ENCODE peak calls at places on chromosomes 1 and 21, in ten cellular contexts. L, C, A, P, X, Y, Q, K, R and G are unnamed samples.

GRCh38 chr1:209815495-209815894 is 9.6 kb upstream of the IRF6 start:
- DNase-seq in L (no peak), C (no peak), A (no peak), P (no peak), X (no peak), Y (no peak), Q (no peak), K (no peak), R (no peak), G (no peak)

GRCh38 chr1:172637522-172637921 is 21.4 kb upstream of the FASLG start:
- DNase-seq in L (no peak), C (no peak), A (peak), P (no peak), X (no peak), Y (no peak), Q (peak), K (no peak), R (peak), G (no peak)

GRCh38 chr1:205147191-205147590 is 25.4 kb upstream of the RBBP5 start:
- DNase-seq in L (no peak), C (peak), A (peak), P (no peak), X (no peak), Y (no peak), Q (peak), K (no peak), R (peak), G (no peak)

GRCh38 chr1:55531644-55532043 is 316.5 kb upstream of the USP24 start:
- DNase-seq in L (no peak), C (no peak), A (no peak), P (no peak), X (no peak), Y (no peak), Q (no peak), K (no peak), R (peak), G (no peak)

GRCh38 chr1:209742409-209743144 is 13.3 kb upstream of the TRAF3IP3 start:
- DNase-seq in L (no peak), C (no peak), A (peak), P (no peak), X (no peak), Y (no peak), Q (no peak), K (no peak), R (peak), G (no peak)

GRCh38 chr1:46041974-46042373 is 90.5 kb downstream of the PIK3R3 start:
- DNase-seq in L (no peak), C (no peak), A (peak), P (no peak), X (no peak), Y (no peak), Q (no peak), K (no peak), R (no peak), G (no peak)

GRCh38 chr1:15966081-15966955 is 9.6 kb downstream of the ZBTB17 start:
- DNase-seq in L (peak), C (no peak), A (no peak), P (peak), X (no peak), Y (no peak), Q (no peak), K (no peak), R (peak), G (peak)

GRCh38 chr1:207565546-207566468 is 69.8 kb downstream of the CR1 start:
- DNase-seq in L (no peak), C (peak), A (no peak), P (no peak), X (no peak), Y (no peak), Q (peak), K (peak), R (peak), G (no peak)

GRCh38 chr1:2411801-2412394 is 466 bp downstream of the PEX10 start:
- DNase-seq in L (no peak), C (peak), A (no peak), P (no peak), X (no peak), Y (no peak), Q (no peak), K (peak), R (no peak), G (no peak)

GRCh38 chr1:242754926-242755325 is 230.4 kb upstream of the PLD5 start:
- DNase-seq in L (no peak), C (no peak), A (no peak), P (no peak), X (no peak), Y (no peak), Q (no peak), K (no peak), R (no peak), G (no peak)

GRCh38 chr1:10280442-10281350 is 70.3 kb downstream of the KIF1B start:
- DNase-seq in L (no peak), C (no peak), A (peak), P (no peak), X (no peak), Y (no peak), Q (no peak), K (no peak), R (peak), G (no peak)

GRCh38 chr21:37146320-37147225 is 73.5 kb downstream of the TTC3 start:
- DNase-seq in L (no peak), C (no peak), A (no peak), P (no peak), X (no peak), Y (no peak), Q (no peak), K (no peak), R (peak), G (no peak)

GRCh38 chr1:182672487-182672836 is 11.9 kb downstream of the RGS8 start:
- DNase-seq in L (no peak), C (no peak), A (no peak), P (no peak), X (no peak), Y (no peak), Q (no peak), K (no peak), R (no peak), G (no peak)

GRCh38 chr1:47198214-47198613 is 8.4 kb upstream of the PDZK1IP1 start:
- DNase-seq in L (no peak), C (no peak), A (no peak), P (no peak), X (no peak), Y (no peak), Q (no peak), K (no peak), R (no peak), G (no peak)

GRCh38 chr1:154423303-154423987 is 18.3 kb downstream of the IL6R start:
- DNase-seq in L (no peak), C (no peak), A (peak), P (no peak), X (no peak), Y (no peak), Q (no peak), K (no peak), R (peak), G (no peak)

GRCh38 chr1:160646711-160647328 is at the start of gene SLAMF1:
- DNase-seq in L (no peak), C (no peak), A (no peak), P (no peak), X (no peak), Y (no peak), Q (no peak), K (no peak), R (no peak), G (no peak)

GRCh38 chr1:234863596-234863995 is 253.6 kb upstream of the IRF2BP2 start:
- DNase-seq in L (no peak), C (no peak), A (peak), P (no peak), X (no peak), Y (no peak), Q (no peak), K (no peak), R (peak), G (no peak)

GRCh38 chr1:216793303-216793702 is 70.1 kb upstream of the ESRRG start:
- DNase-seq in L (no peak), C (no peak), A (no peak), P (no peak), X (no peak), Y (no peak), Q (no peak), K (peak), R (no peak), G (no peak)

GRCh38 chr1:55155522-55155921 is 59.6 kb downstream of the USP24 start:
- DNase-seq in L (peak), C (no peak), A (no peak), P (no peak), X (no peak), Y (peak), Q (peak), K (peak), R (no peak), G (no peak)

GRCh38 chr21:46253610-46254124 is 25.1 kb upstream of the LSS start:
- DNase-seq in L (no peak), C (no peak), A (no peak), P (no peak), X (no peak), Y (no peak), Q (peak), K (no peak), R (no peak), G (no peak)

GRCh38 chr1:228011721-228012311 is 5.0 kb downstream of the WNT3A start:
- DNase-seq in L (peak), C (no peak), A (no peak), P (no peak), X (no peak), Y (peak), Q (no peak), K (no peak), R (no peak), G (no peak)

GRCh38 chr1:55696181-55696580 is 481.0 kb upstream of the USP24 start:
- DNase-seq in L (no peak), C (no peak), A (peak), P (no peak), X (no peak), Y (no peak), Q (no peak), K (no peak), R (peak), G (no peak)

GRCh38 chr1:113042336-113043143 is 30.5 kb upstream of the LRIG2 start:
- DNase-seq in L (peak), C (peak), A (peak), P (no peak), X (peak), Y (peak), Q (peak), K (peak), R (peak), G (peak)

GRCh38 chr1:184535191-184535970 is 148.6 kb downstream of the C1orf21 start:
- DNase-seq in L (no peak), C (no peak), A (peak), P (no peak), X (no peak), Y (no peak), Q (no peak), K (no peak), R (peak), G (no peak)

GRCh38 chr1:98054786-98055185 is 134.0 kb upstream of the DPYD start:
- DNase-seq in L (no peak), C (no peak), A (no peak), P (no peak), X (no peak), Y (no peak), Q (no peak), K (no peak), R (no peak), G (no peak)

GRCh38 chr1:216388558-216388957 is 34.7 kb downstream of the USH2A start:
- DNase-seq in L (no peak), C (no peak), A (no peak), P (no peak), X (no peak), Y (no peak), Q (no peak), K (peak), R (no peak), G (no peak)

GRCh38 chr21:46552274-46552673 is 52.6 kb downstream of the S100B start:
- DNase-seq in L (no peak), C (no peak), A (no peak), P (no peak), X (no peak), Y (no peak), Q (no peak), K (no peak), R (no peak), G (no peak)

GRCh38 chr1:248618878-248619277 is 16.0 kb downstream of the OR2T11 start:
- DNase-seq in L (peak), C (peak), A (no peak), P (peak), X (no peak), Y (peak), Q (peak), K (no peak), R (peak), G (peak)

GRCh38 chr1:9798236-9799130 is 25.3 kb downstream of the CLSTN1 start:
- DNase-seq in L (no peak), C (no peak), A (no peak), P (no peak), X (no peak), Y (no peak), Q (no peak), K (no peak), R (peak), G (no peak)

GRCh38 chr1:95742591-95743089 is 508.6 kb downstream of the RWDD3 start:
- DNase-seq in L (no peak), C (peak), A (peak), P (no peak), X (no peak), Y (peak), Q (no peak), K (peak), R (peak), G (no peak)

GRCh38 chr1:33683913-33684312 is 180.0 kb upstream of the HMGB4 start:
- DNase-seq in L (no peak), C (no peak), A (peak), P (no peak), X (no peak), Y (peak), Q (no peak), K (no peak), R (peak), G (no peak)

GRCh38 chr1:153561401-153561985 is 4.2 kb downstream of the S100A2 start:
- DNase-seq in L (no peak), C (no peak), A (no peak), P (no peak), X (no peak), Y (no peak), Q (no peak), K (no peak), R (no peak), G (no peak)

GRCh38 chr1:4931486-4931885 is 277.1 kb downstream of the AJAP1 start:
- DNase-seq in L (no peak), C (no peak), A (no peak), P (no peak), X (no peak), Y (no peak), Q (no peak), K (peak), R (no peak), G (no peak)

GRCh38 chr1:26035203-26035958 is 10.5 kb downstream of the SLC30A2 start:
- DNase-seq in L (peak), C (peak), A (peak), P (peak), X (peak), Y (peak), Q (peak), K (peak), R (peak), G (peak)

GRCh38 chr1:114002492-114003290 is 23.4 kb downstream of the OLFML3 start:
- DNase-seq in L (no peak), C (no peak), A (no peak), P (no peak), X (no peak), Y (no peak), Q (no peak), K (peak), R (peak), G (no peak)

GRCh38 chr1:28815533-28815932 is 3.6 kb downstream of the OPRD1 start:
- DNase-seq in L (no peak), C (no peak), A (no peak), P (no peak), X (no peak), Y (no peak), Q (no peak), K (no peak), R (no peak), G (no peak)

GRCh38 chr1:204996981-204997380 is 46.0 kb upstream of the CNTN2 start:
- DNase-seq in L (no peak), C (no peak), A (no peak), P (no peak), X (no peak), Y (no peak), Q (no peak), K (no peak), R (no peak), G (no peak)

GRCh38 chr1:228351850-228352249 is 54.8 kb downstream of the TRIM11 start:
- DNase-seq in L (no peak), C (no peak), A (no peak), P (no peak), X (no peak), Y (peak), Q (no peak), K (no peak), R (no peak), G (no peak)

GRCh38 chr1:28428012-28428411 is 58.5 kb downstream of the PHACTR4 start:
- DNase-seq in L (no peak), C (no peak), A (no peak), P (no peak), X (no peak), Y (no peak), Q (no peak), K (no peak), R (no peak), G (no peak)

DNA sequence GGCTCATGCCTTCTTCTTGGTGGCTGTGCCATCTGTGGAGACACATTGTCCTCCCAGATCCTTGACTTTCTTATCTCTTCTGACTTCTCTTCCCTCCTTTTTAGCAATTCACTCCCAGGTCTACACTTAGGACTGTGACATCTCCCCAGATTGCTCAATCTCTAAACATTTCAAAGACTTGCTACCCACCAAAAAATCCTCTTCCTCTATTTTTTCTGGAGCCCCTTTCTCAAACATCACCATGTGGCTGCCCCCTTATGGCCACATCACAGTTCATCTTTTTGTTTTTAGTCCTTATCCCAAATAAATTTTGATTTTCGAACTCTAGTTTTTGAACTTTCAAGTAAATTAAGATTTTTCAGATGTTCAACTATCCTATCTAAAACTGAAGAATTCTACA is 148.6 kb upstream of the HOOK1 start:
- DNase-seq in L (no peak), C (no peak), A (no peak), P (no peak), X (no peak), Y (no peak), Q (no peak), K (no peak), R (no peak), G (no peak)
- TF ChIP-seq CTCF in L (no peak), C (no peak), A (peak), P (no peak), X (no peak), Y (no peak), Q (no peak), K (peak), R (no peak), G (no peak)

DNA sequence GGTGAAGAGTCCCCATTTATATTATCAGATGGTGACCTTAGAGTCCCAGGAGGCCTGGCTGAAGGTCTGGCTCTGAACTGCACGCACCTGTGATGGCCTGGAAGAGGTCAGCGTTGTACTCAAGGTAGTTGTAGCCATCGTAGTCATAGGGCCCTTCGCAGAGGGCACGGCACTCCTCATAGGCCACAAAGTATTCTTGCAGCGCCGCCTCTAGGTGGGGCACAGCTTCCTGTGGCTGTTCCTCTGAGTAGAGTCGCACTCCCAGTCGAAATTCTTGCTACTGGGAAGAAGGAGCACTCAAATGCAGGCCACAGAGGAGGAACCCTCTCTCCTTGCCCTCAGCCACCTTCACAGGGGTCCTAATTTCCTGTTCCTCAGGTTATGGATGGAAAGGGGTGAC is 7.7 kb downstream of the P3H1 start:
- DNase-seq in L (no peak), C (no peak), A (no peak), P (no peak), X (no peak), Y (no peak), Q (no peak), K (peak), R (no peak), G (no peak)
- TF ChIP-seq CTCF in L (no peak), C (no peak), A (peak), P (no peak), X (no peak), Y (no peak), Q (no peak), K (peak), R (no peak), G (no peak)

GRCh38 chr1:246768403-246769020 is 44.3 kb downstream of the SCCPDH start:
- DNase-seq in L (no peak), C (no peak), A (no peak), P (no peak), X (no peak), Y (no peak), Q (no peak), K (peak), R (no peak), G (no peak)

GRCh38 chr1:246769306-246769705 is 45.1 kb downstream of the SCCPDH start:
- DNase-seq in L (no peak), C (no peak), A (peak), P (no peak), X (no peak), Y (no peak), Q (no peak), K (no peak), R (peak), G (no peak)

GRCh38 chr1:246761386-246761785 is 37.2 kb downstream of the SCCPDH start:
- DNase-seq in L (no peak), C (no peak), A (peak), P (no peak), X (no peak), Y (no peak), Q (no peak), K (no peak), R (no peak), G (no peak)

GRCh38 chr1:246760426-246761347 is 36.5 kb downstream of the SCCPDH start:
- DNase-seq in L (no peak), C (no peak), A (no peak), P (no peak), X (no peak), Y (no peak), Q (no peak), K (no peak), R (no peak), G (no peak)

DNA sequence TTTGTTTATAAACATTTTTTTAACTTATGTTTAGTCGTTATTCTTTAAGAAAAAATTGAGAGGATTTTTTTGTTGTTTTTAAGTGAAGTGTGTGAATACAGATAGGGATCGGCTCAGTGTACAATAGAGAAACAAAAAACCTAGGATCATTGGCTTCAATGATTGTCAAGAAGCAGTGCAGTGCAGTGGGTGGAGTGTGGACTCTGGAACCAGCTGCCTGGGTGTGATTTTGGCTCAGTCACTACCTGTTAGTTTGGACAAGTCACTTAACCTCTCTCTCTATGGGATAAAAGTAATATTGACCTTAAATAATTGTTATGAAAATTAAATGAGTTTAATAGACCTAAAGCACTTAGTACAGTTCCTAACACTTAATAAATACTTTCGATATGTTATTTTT is 41.3 kb downstream of the SCCPDH start:
- DNase-seq in L (no peak), C (no peak), A (no peak), P (no peak), X (no peak), Y (no peak), Q (no peak), K (no peak), R (no peak), G (no peak)
- TF ChIP-seq CTCF in L (no peak), C (no peak), A (no peak), P (no peak), X (no peak), Y (no peak), Q (no peak), K (no peak), R (no peak), G (no peak)

GRCh38 chr21:44755227-44755626 is 43.9 kb upstream of the TSPEAR start:
- DNase-seq in L (no peak), C (no peak), A (peak), P (no peak), X (no peak), Y (no peak), Q (peak), K (peak), R (peak), G (no peak)
- TF ChIP-seq CTCF in L (no peak), C (no peak), A (peak), P (no peak), X (no peak), Y (no peak), Q (peak), K (no peak), R (no peak), G (no peak)